ENCODE peak calls at places on chromosomes 12 and 14, in ten cellular contexts. One of them, this sample, is unnamed.

GRCh38 chr14:61196034-61196433 is 85.1 kb downstream of the TMEM30B start:
- DNase-seq in progenitor cell of endocrine pancreas: no peak
- DNase-seq in gastrocnemius medialis: no peak
- DNase-seq in astrocyte: no peak
- DNase-seq in ovary: no peak
- DNase-seq in lower lobe of right lung: no peak
- DNase-seq in GM20000: no peak
- DNase-seq in fibroblast of mammary gland: no peak
- DNase-seq in cardiac muscle cell: peak
- DNase-seq in endothelial cell: no peak
- DNase-seq in this sample: no peak

GRCh38 chr12:94504386-94504785 is 44.7 kb upstream of the CEP83 start:
- DNase-seq in progenitor cell of endocrine pancreas: no peak
- DNase-seq in gastrocnemius medialis: no peak
- DNase-seq in astrocyte: no peak
- DNase-seq in ovary: no peak
- DNase-seq in lower lobe of right lung: no peak
- DNase-seq in GM20000: no peak
- DNase-seq in fibroblast of mammary gland: no peak
- DNase-seq in cardiac muscle cell: peak
- DNase-seq in endothelial cell: no peak
- DNase-seq in this sample: no peak

GRCh38 chr14:38143651-38144505 is 63.8 kb upstream of the SSTR1 start:
- DNase-seq in progenitor cell of endocrine pancreas: no peak
- DNase-seq in gastrocnemius medialis: no peak
- DNase-seq in astrocyte: peak
- DNase-seq in ovary: no peak
- DNase-seq in lower lobe of right lung: no peak
- DNase-seq in GM20000: no peak
- DNase-seq in fibroblast of mammary gland: peak
- DNase-seq in cardiac muscle cell: peak
- DNase-seq in endothelial cell: no peak
- DNase-seq in this sample: peak

GRCh38 chr12:39395866-39396265 is 47.1 kb downstream of the KIF21A start:
- DNase-seq in progenitor cell of endocrine pancreas: no peak
- DNase-seq in gastrocnemius medialis: no peak
- DNase-seq in astrocyte: no peak
- DNase-seq in ovary: no peak
- DNase-seq in lower lobe of right lung: no peak
- DNase-seq in GM20000: no peak
- DNase-seq in fibroblast of mammary gland: no peak
- DNase-seq in cardiac muscle cell: peak
- DNase-seq in endothelial cell: no peak
- DNase-seq in this sample: no peak

GRCh38 chr14:90816686-90817436 is 631 bp upstream of the TTC7B start:
- DNase-seq in progenitor cell of endocrine pancreas: no peak
- DNase-seq in gastrocnemius medialis: no peak
- DNase-seq in astrocyte: no peak
- DNase-seq in ovary: peak
- DNase-seq in lower lobe of right lung: no peak
- DNase-seq in GM20000: no peak
- DNase-seq in fibroblast of mammary gland: no peak
- DNase-seq in cardiac muscle cell: no peak
- DNase-seq in endothelial cell: no peak
- DNase-seq in this sample: no peak

GRCh38 chr12:55906056-55906455 is 21.6 kb downstream of the PYM1 start:
- DNase-seq in progenitor cell of endocrine pancreas: no peak
- DNase-seq in gastrocnemius medialis: no peak
- DNase-seq in astrocyte: peak
- DNase-seq in ovary: no peak
- DNase-seq in lower lobe of right lung: no peak
- DNase-seq in GM20000: no peak
- DNase-seq in fibroblast of mammary gland: peak
- DNase-seq in cardiac muscle cell: peak
- DNase-seq in endothelial cell: no peak
- DNase-seq in this sample: no peak

GRCh38 chr14:91252901-91253794 is 8.6 kb upstream of the GPR68 start:
- DNase-seq in progenitor cell of endocrine pancreas: no peak
- DNase-seq in gastrocnemius medialis: no peak
- DNase-seq in astrocyte: no peak
- DNase-seq in ovary: peak
- DNase-seq in lower lobe of right lung: peak
- DNase-seq in GM20000: peak
- DNase-seq in fibroblast of mammary gland: no peak
- DNase-seq in cardiac muscle cell: no peak
- DNase-seq in endothelial cell: peak
- DNase-seq in this sample: no peak

GRCh38 chr12:47184813-47185212 is 105.1 kb upstream of the AMIGO2 start:
- DNase-seq in progenitor cell of endocrine pancreas: no peak
- DNase-seq in gastrocnemius medialis: no peak
- DNase-seq in astrocyte: no peak
- DNase-seq in ovary: no peak
- DNase-seq in lower lobe of right lung: no peak
- DNase-seq in GM20000: no peak
- DNase-seq in fibroblast of mammary gland: no peak
- DNase-seq in cardiac muscle cell: no peak
- DNase-seq in endothelial cell: no peak
- DNase-seq in this sample: no peak

GRCh38 chr12:109789649-109790048 is 43.5 kb downstream of the TRPV4 start:
- DNase-seq in progenitor cell of endocrine pancreas: no peak
- DNase-seq in gastrocnemius medialis: no peak
- DNase-seq in astrocyte: no peak
- DNase-seq in ovary: no peak
- DNase-seq in lower lobe of right lung: no peak
- DNase-seq in GM20000: no peak
- DNase-seq in fibroblast of mammary gland: peak
- DNase-seq in cardiac muscle cell: no peak
- DNase-seq in endothelial cell: no peak
- DNase-seq in this sample: no peak

GRCh38 chr14:23147676-23148075 is 28.6 kb upstream of the CEBPE start:
- DNase-seq in progenitor cell of endocrine pancreas: no peak
- DNase-seq in gastrocnemius medialis: peak
- DNase-seq in astrocyte: peak
- DNase-seq in ovary: no peak
- DNase-seq in lower lobe of right lung: no peak
- DNase-seq in GM20000: no peak
- DNase-seq in fibroblast of mammary gland: peak
- DNase-seq in cardiac muscle cell: peak
- DNase-seq in endothelial cell: no peak
- DNase-seq in this sample: no peak

GRCh38 chr14:42980419-42980818 is 1373.7 kb downstream of the LRFN5 start:
- DNase-seq in progenitor cell of endocrine pancreas: no peak
- DNase-seq in gastrocnemius medialis: no peak
- DNase-seq in astrocyte: no peak
- DNase-seq in ovary: no peak
- DNase-seq in lower lobe of right lung: no peak
- DNase-seq in GM20000: no peak
- DNase-seq in fibroblast of mammary gland: no peak
- DNase-seq in cardiac muscle cell: no peak
- DNase-seq in endothelial cell: no peak
- DNase-seq in this sample: no peak

GRCh38 chr12:6647083-6647604 is at the start of gene ACRBP:
- DNase-seq in progenitor cell of endocrine pancreas: peak
- DNase-seq in gastrocnemius medialis: peak
- DNase-seq in astrocyte: peak
- DNase-seq in ovary: peak
- DNase-seq in lower lobe of right lung: peak
- DNase-seq in GM20000: peak
- DNase-seq in fibroblast of mammary gland: peak
- DNase-seq in cardiac muscle cell: peak
- DNase-seq in endothelial cell: peak
- DNase-seq in this sample: peak

GRCh38 chr14:67285876-67286452 is 44.7 kb downstream of the PALS1 start:
- DNase-seq in progenitor cell of endocrine pancreas: no peak
- DNase-seq in gastrocnemius medialis: no peak
- DNase-seq in astrocyte: peak
- DNase-seq in ovary: no peak
- DNase-seq in lower lobe of right lung: no peak
- DNase-seq in GM20000: peak
- DNase-seq in fibroblast of mammary gland: peak
- DNase-seq in cardiac muscle cell: peak
- DNase-seq in endothelial cell: no peak
- DNase-seq in this sample: no peak

DNA sequence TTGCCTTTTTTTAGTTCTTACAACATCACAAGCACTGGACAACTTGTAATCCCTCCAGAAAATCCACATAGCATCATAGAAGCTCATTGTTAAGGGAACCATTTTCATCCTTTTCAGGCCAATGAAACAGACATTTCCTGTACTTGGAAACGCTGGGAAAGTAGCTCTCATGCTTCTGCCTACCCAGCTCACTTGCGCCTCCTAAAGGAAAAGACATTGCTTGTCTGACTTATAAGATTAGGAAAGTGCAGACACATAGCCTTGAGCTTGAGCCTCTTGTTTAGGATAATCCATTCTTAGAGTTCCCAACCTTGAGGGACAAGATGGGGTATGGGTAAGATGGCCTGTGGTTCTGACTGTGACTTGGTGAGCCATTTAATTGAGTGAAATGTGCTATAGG is 589.5 kb downstream of the NOVA1 start:
- DNase-seq in progenitor cell of endocrine pancreas: no peak
- DNase-seq in gastrocnemius medialis: no peak
- DNase-seq in astrocyte: no peak
- DNase-seq in ovary: no peak
- DNase-seq in lower lobe of right lung: no peak
- DNase-seq in GM20000: no peak
- DNase-seq in fibroblast of mammary gland: peak
- DNase-seq in cardiac muscle cell: peak
- DNase-seq in endothelial cell: peak
- DNase-seq in this sample: no peak
- TF ChIP-seq CTCF in progenitor cell of endocrine pancreas: peak
- TF ChIP-seq CTCF in gastrocnemius medialis: no peak
- TF ChIP-seq CTCF in astrocyte: no peak
- TF ChIP-seq CTCF in ovary: no peak
- TF ChIP-seq CTCF in lower lobe of right lung: no peak
- TF ChIP-seq CTCF in GM20000: no peak
- TF ChIP-seq CTCF in fibroblast of mammary gland: peak
- TF ChIP-seq CTCF in cardiac muscle cell: no peak
- TF ChIP-seq CTCF in endothelial cell: peak
- TF ChIP-seq CTCF in this sample: no peak

GRCh38 chr12:131782061-131782460 is 46.1 kb upstream of the MMP17 start:
- DNase-seq in progenitor cell of endocrine pancreas: no peak
- DNase-seq in gastrocnemius medialis: no peak
- DNase-seq in astrocyte: no peak
- DNase-seq in ovary: no peak
- DNase-seq in lower lobe of right lung: no peak
- DNase-seq in GM20000: no peak
- DNase-seq in fibroblast of mammary gland: no peak
- DNase-seq in cardiac muscle cell: no peak
- DNase-seq in endothelial cell: no peak
- DNase-seq in this sample: no peak
- TF ChIP-seq CTCF in progenitor cell of endocrine pancreas: no peak
- TF ChIP-seq CTCF in gastrocnemius medialis: no peak
- TF ChIP-seq CTCF in astrocyte: no peak
- TF ChIP-seq CTCF in ovary: no peak
- TF ChIP-seq CTCF in lower lobe of right lung: no peak
- TF ChIP-seq CTCF in GM20000: no peak
- TF ChIP-seq CTCF in fibroblast of mammary gland: no peak
- TF ChIP-seq CTCF in cardiac muscle cell: no peak
- TF ChIP-seq CTCF in endothelial cell: no peak
- TF ChIP-seq CTCF in this sample: no peak

GRCh38 chr14:64238049-64238448 is 56.1 kb downstream of the ESR2 start:
- DNase-seq in progenitor cell of endocrine pancreas: no peak
- DNase-seq in gastrocnemius medialis: no peak
- DNase-seq in astrocyte: no peak
- DNase-seq in ovary: no peak
- DNase-seq in lower lobe of right lung: no peak
- DNase-seq in GM20000: no peak
- DNase-seq in fibroblast of mammary gland: no peak
- DNase-seq in cardiac muscle cell: no peak
- DNase-seq in endothelial cell: no peak
- DNase-seq in this sample: no peak
- TF ChIP-seq CTCF in progenitor cell of endocrine pancreas: no peak
- TF ChIP-seq CTCF in gastrocnemius medialis: no peak
- TF ChIP-seq CTCF in astrocyte: no peak
- TF ChIP-seq CTCF in ovary: no peak
- TF ChIP-seq CTCF in lower lobe of right lung: no peak
- TF ChIP-seq CTCF in GM20000: no peak
- TF ChIP-seq CTCF in fibroblast of mammary gland: no peak
- TF ChIP-seq CTCF in cardiac muscle cell: no peak
- TF ChIP-seq CTCF in endothelial cell: no peak
- TF ChIP-seq CTCF in this sample: no peak

GRCh38 chr12:103824290-103824689 is 16.7 kb downstream of the NT5DC3 start:
- DNase-seq in progenitor cell of endocrine pancreas: no peak
- DNase-seq in gastrocnemius medialis: peak
- DNase-seq in astrocyte: no peak
- DNase-seq in ovary: no peak
- DNase-seq in lower lobe of right lung: no peak
- DNase-seq in GM20000: no peak
- DNase-seq in fibroblast of mammary gland: no peak
- DNase-seq in cardiac muscle cell: no peak
- DNase-seq in endothelial cell: no peak
- DNase-seq in this sample: no peak
- TF ChIP-seq CTCF in progenitor cell of endocrine pancreas: no peak
- TF ChIP-seq CTCF in gastrocnemius medialis: no peak
- TF ChIP-seq CTCF in astrocyte: no peak
- TF ChIP-seq CTCF in ovary: no peak
- TF ChIP-seq CTCF in lower lobe of right lung: no peak
- TF ChIP-seq CTCF in GM20000: no peak
- TF ChIP-seq CTCF in fibroblast of mammary gland: no peak
- TF ChIP-seq CTCF in cardiac muscle cell: no peak
- TF ChIP-seq CTCF in endothelial cell: no peak
- TF ChIP-seq CTCF in this sample: no peak

GRCh38 chr14:79363291-79363690 is 848.0 kb downstream of the DIO2 start:
- DNase-seq in progenitor cell of endocrine pancreas: no peak
- DNase-seq in gastrocnemius medialis: no peak
- DNase-seq in astrocyte: no peak
- DNase-seq in ovary: no peak
- DNase-seq in lower lobe of right lung: no peak
- DNase-seq in GM20000: no peak
- DNase-seq in fibroblast of mammary gland: no peak
- DNase-seq in cardiac muscle cell: no peak
- DNase-seq in endothelial cell: no peak
- DNase-seq in this sample: no peak
- TF ChIP-seq CTCF in progenitor cell of endocrine pancreas: no peak
- TF ChIP-seq CTCF in gastrocnemius medialis: no peak
- TF ChIP-seq CTCF in astrocyte: no peak
- TF ChIP-seq CTCF in ovary: no peak
- TF ChIP-seq CTCF in lower lobe of right lung: no peak
- TF ChIP-seq CTCF in GM20000: no peak
- TF ChIP-seq CTCF in fibroblast of mammary gland: no peak
- TF ChIP-seq CTCF in cardiac muscle cell: no peak
- TF ChIP-seq CTCF in endothelial cell: no peak
- TF ChIP-seq CTCF in this sample: no peak